ENCODE peak calls at places on chromosomes 7 and 10, in eight cellular contexts. S, R, T, J, D, K, I and A are unnamed samples.
A peak's percentile ranks its signal among the peaks of the same experiment; 100 is the strongest.

GRCh38 chr7:88089484-88090050 is 130.3 kb downstream of the SRI start:
- DNase-seq in S (no peak), R (no peak), T (no peak), J (no peak), D (no peak), K (no peak), I (no peak), A (peak; percentile 45)

GRCh38 chr10:26579256-26580063 is 118.0 kb upstream of the PDSS1 start:
- DNase-seq in S (no peak), R (no peak), T (no peak), J (no peak), D (no peak), K (no peak), I (no peak), A (no peak)

GRCh38 chr10:85612833-85613232 is 753.8 kb downstream of the GRID1 start:
- DNase-seq in S (no peak), R (no peak), T (no peak), J (no peak), D (no peak), K (peak; percentile 79), I (no peak), A (no peak)

GRCh38 chr7:21361413-21362130 is 66.3 kb upstream of the SP4 start:
- DNase-seq in S (no peak), R (no peak), T (no peak), J (no peak), D (no peak), K (no peak), I (no peak), A (no peak)

GRCh38 chr7:47571355-47572100 is 10.4 kb downstream of the TNS3 start:
- DNase-seq in S (no peak), R (peak; percentile 77), T (no peak), J (peak; percentile 96), D (no peak), K (peak; percentile 87), I (peak; percentile 86), A (peak; percentile 93)

GRCh38 chr7:6637544-6638229 is 569 bp downstream of the ZNF316 start:
- DNase-seq in S (peak; percentile 65), R (no peak), T (peak; percentile 83), J (peak; percentile 61), D (peak; percentile 67), K (no peak), I (no peak), A (no peak)

GRCh38 chr7:99098317-99098823 is 45.5 kb downstream of the SMURF1 start:
- DNase-seq in S (no peak), R (no peak), T (no peak), J (no peak), D (no peak), K (no peak), I (no peak), A (no peak)

GRCh38 chr7:74275401-74275881 is 13.8 kb upstream of the CLIP2 start:
- DNase-seq in S (no peak), R (no peak), T (no peak), J (no peak), D (no peak), K (no peak), I (no peak), A (no peak)

GRCh38 chr10:30433779-30434272 is at the start of gene MAP3K8:
- DNase-seq in S (peak; percentile 81), R (peak; percentile 77), T (peak; percentile 58), J (peak; percentile 95), D (peak; percentile 30), K (peak; percentile 94), I (peak; percentile 93), A (peak; percentile 64)

GRCh38 chr7:143345428-143345900 is 17.0 kb downstream of the FAM131B start:
- DNase-seq in S (peak; percentile 40), R (no peak), T (no peak), J (peak; percentile 72), D (peak; percentile 72), K (no peak), I (peak; percentile 62), A (no peak)

GRCh38 chr7:34247468-34247867 is 342.1 kb downstream of the BMPER start:
- DNase-seq in S (no peak), R (no peak), T (no peak), J (peak; percentile 20), D (no peak), K (no peak), I (no peak), A (no peak)

GRCh38 chr7:139505563-139505962 is 17.9 kb upstream of the CLEC2L start:
- DNase-seq in S (no peak), R (no peak), T (no peak), J (no peak), D (no peak), K (no peak), I (no peak), A (no peak)

GRCh38 chr10:100204370-100204769 is 18.5 kb upstream of the ERLIN1 start:
- DNase-seq in S (no peak), R (no peak), T (no peak), J (no peak), D (no peak), K (no peak), I (no peak), A (no peak)

GRCh38 chr7:129949292-129950133 is 3.2 kb downstream of the UBE2H start:
- DNase-seq in S (no peak), R (no peak), T (no peak), J (peak; percentile 78), D (no peak), K (no peak), I (no peak), A (no peak)

GRCh38 chr7:15764986-15765385 is 78.5 kb upstream of the MEOX2 start:
- DNase-seq in S (no peak), R (no peak), T (no peak), J (no peak), D (no peak), K (no peak), I (no peak), A (peak; percentile 47)

GRCh38 chr10:132112611-132113010 is 46.9 kb downstream of the JAKMIP3 start:
- DNase-seq in S (no peak), R (peak; percentile 15), T (no peak), J (no peak), D (no peak), K (peak; percentile 78), I (no peak), A (no peak)

GRCh38 chr10:279655-280054 is 144.4 kb downstream of the ZMYND11 start:
- DNase-seq in S (no peak), R (no peak), T (no peak), J (no peak), D (no peak), K (no peak), I (no peak), A (no peak)

GRCh38 chr10:102452672-102453340 is 1.5 kb upstream of the C10orf95 start:
- DNase-seq in S (peak; percentile 52), R (no peak), T (no peak), J (peak; percentile 77), D (no peak), K (no peak), I (peak; percentile 68), A (no peak)

GRCh38 chr10:33334170-33334838 is at the start of gene NRP1:
- DNase-seq in S (no peak), R (no peak), T (peak; percentile 44), J (peak; percentile 69), D (no peak), K (no peak), I (peak; percentile 67), A (peak; percentile 46)

GRCh38 chr7:80611779-80612178 is 26.7 kb upstream of the CD36 start:
- DNase-seq in S (no peak), R (no peak), T (no peak), J (peak; percentile 80), D (peak; percentile 84), K (no peak), I (peak; percentile 50), A (no peak)

GRCh38 chr7:151592868-151593486 is 73.3 kb upstream of the RHEB start:
- DNase-seq in S (no peak), R (no peak), T (no peak), J (peak; percentile 87), D (no peak), K (no peak), I (no peak), A (no peak)

GRCh38 chr10:96025566-96025965 is 17.8 kb upstream of the CCNJ start:
- DNase-seq in S (no peak), R (no peak), T (no peak), J (no peak), D (no peak), K (no peak), I (no peak), A (peak; percentile 0)

GRCh38 chr7:22542669-22543068 is 42.7 kb upstream of the STEAP1B start:
- DNase-seq in S (no peak), R (no peak), T (no peak), J (no peak), D (no peak), K (peak; percentile 44), I (no peak), A (no peak)

GRCh38 chr10:101961591-101962498 is 94.1 kb downstream of the ARMH3 start:
- DNase-seq in S (no peak), R (no peak), T (no peak), J (peak; percentile 21), D (no peak), K (no peak), I (peak; percentile 65), A (peak; percentile 65)

GRCh38 chr10:132946311-132946710 is 3.9 kb upstream of the CFAP46 start:
- DNase-seq in S (no peak), R (no peak), T (no peak), J (no peak), D (no peak), K (no peak), I (no peak), A (no peak)

GRCh38 chr7:128713794-128714193 is 25.4 kb upstream of the CALU start:
- DNase-seq in S (no peak), R (no peak), T (no peak), J (peak; percentile 32), D (no peak), K (no peak), I (no peak), A (no peak)

GRCh38 chr10:68135922-68136718 is 26.8 kb downstream of the MYPN start:
- DNase-seq in S (no peak), R (no peak), T (no peak), J (peak; percentile 75), D (no peak), K (no peak), I (no peak), A (no peak)

GRCh38 chr7:66921918-66922486 is 977 bp downstream of the TMEM248 start:
- DNase-seq in S (no peak), R (no peak), T (no peak), J (peak; percentile 42), D (no peak), K (no peak), I (no peak), A (peak; percentile 53)

GRCh38 chr7:22400150-22400814 is 43.3 kb upstream of the RAPGEF5 start:
- DNase-seq in S (no peak), R (no peak), T (no peak), J (no peak), D (no peak), K (no peak), I (no peak), A (no peak)

GRCh38 chr7:88300401-88300800 is 6.3 kb downstream of the STEAP4 start:
- DNase-seq in S (no peak), R (no peak), T (no peak), J (peak; percentile 63), D (no peak), K (no peak), I (no peak), A (no peak)

GRCh38 chr7:143003393-143004051 is 23.4 kb downstream of the OR9A2 start:
- DNase-seq in S (no peak), R (no peak), T (peak; percentile 16), J (peak; percentile 58), D (peak; percentile 50), K (no peak), I (no peak), A (peak; percentile 69)

GRCh38 chr7:34036069-34036920 is 131.0 kb downstream of the BMPER start:
- DNase-seq in S (no peak), R (no peak), T (no peak), J (no peak), D (no peak), K (no peak), I (no peak), A (no peak)

GRCh38 chr7:44149571-44150465 is 8.7 kb upstream of the MYL7 start:
- DNase-seq in S (no peak), R (no peak), T (no peak), J (no peak), D (no peak), K (no peak), I (no peak), A (no peak)

GRCh38 chr10:97850446-97850845 is 803 bp downstream of the GOLGA7B start:
- DNase-seq in S (no peak), R (no peak), T (no peak), J (no peak), D (no peak), K (no peak), I (no peak), A (peak; percentile 46)